ENCODE peak calls at places on chromosome 9, in six cellular contexts. K, E, D, B, Q and J are unnamed samples.

GRCh38 chr9:132840980-132841379 is 37.1 kb downstream of the AK8 start:
- DNase-seq in K (no peak), E (no peak), B (no peak), Q (peak), D (no peak), J (no peak)

GRCh38 chr9:32344551-32345182 is 39.8 kb upstream of the ACO1 start:
- DNase-seq in B (peak), E (no peak), Q (no peak), D (no peak), K (no peak), J (no peak)

GRCh38 chr9:114900937-114901802 is 29.2 kb downstream of the TNFSF8 start:
- DNase-seq in K (no peak), B (peak), Q (no peak), D (no peak), E (no peak), J (no peak)

GRCh38 chr9:2014148-2014547 is 999 bp upstream of the SMARCA2 start:
- DNase-seq in K (peak), B (no peak), Q (no peak), E (no peak), D (no peak), J (no peak)

GRCh38 chr9:15306068-15306756 is 804 bp downstream of the TTC39B start:
- DNase-seq in K (peak), B (peak), Q (peak), E (peak), D (peak), J (peak)

GRCh38 chr9:79020266-79020665 is 551.5 kb upstream of the TLE4 start:
- DNase-seq in E (no peak), B (no peak), Q (no peak), D (no peak), K (no peak), J (no peak)

GRCh38 chr9:136336156-136336860 is 9.0 kb downstream of the GPSM1 start:
- DNase-seq in E (no peak), K (no peak), B (no peak), Q (no peak), D (no peak), J (peak)

GRCh38 chr9:114733814-114734213 is 51.8 kb upstream of the TEX48 start:
- DNase-seq in D (no peak), B (no peak), Q (no peak), E (no peak), K (no peak), J (peak)

GRCh38 chr9:133199648-133200321 is 9.3 kb downstream of the OBP2B start:
- DNase-seq in B (no peak), E (peak), Q (peak), D (no peak), K (no peak), J (no peak)

GRCh38 chr9:26129216-26129615 is 451.0 kb upstream of the TUSC1 start:
- DNase-seq in E (no peak), B (no peak), Q (no peak), K (no peak), D (no peak), J (no peak)

GRCh38 chr9:92637331-92637730 is 32.6 kb downstream of the IPPK start:
- DNase-seq in K (no peak), E (no peak), D (no peak), B (no peak), Q (peak), J (no peak)

DNA sequence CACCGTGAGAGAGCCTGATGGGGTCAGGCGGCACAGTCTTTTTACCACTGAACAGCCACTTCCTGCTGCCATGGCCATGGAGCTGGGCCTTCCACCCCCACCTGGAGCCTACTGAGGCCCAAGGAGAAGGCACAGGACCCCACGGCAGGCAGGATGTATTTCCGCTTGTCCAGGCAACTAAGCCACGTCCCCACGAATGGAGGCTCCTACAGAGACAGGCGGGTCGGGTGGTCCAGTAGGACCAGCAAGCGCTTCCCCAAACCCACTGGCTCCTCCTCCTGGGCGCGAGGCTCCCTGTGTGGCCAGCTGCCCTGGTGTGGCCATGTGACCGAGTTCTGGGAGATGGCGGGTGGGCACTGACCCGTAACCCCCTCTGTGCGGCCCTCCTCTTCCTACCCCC is 66.5 kb downstream of the SECISBP2 start:
- DNase-seq in Q (no peak), E (no peak), D (no peak), K (no peak), B (no peak), J (no peak)
- TF ChIP-seq POLR2A in Q (no peak), E (no peak), D (no peak), K (no peak), B (no peak), J (no peak)

GRCh38 chr9:95876138-95876444 is 600 bp downstream of the ERCC6L2 start:
- DNase-seq in Q (no peak), K (no peak), E (no peak), D (no peak), B (no peak), J (no peak)
- TF ChIP-seq POLR2A in Q (no peak), K (no peak), E (no peak), D (no peak), B (no peak), J (no peak)

DNA sequence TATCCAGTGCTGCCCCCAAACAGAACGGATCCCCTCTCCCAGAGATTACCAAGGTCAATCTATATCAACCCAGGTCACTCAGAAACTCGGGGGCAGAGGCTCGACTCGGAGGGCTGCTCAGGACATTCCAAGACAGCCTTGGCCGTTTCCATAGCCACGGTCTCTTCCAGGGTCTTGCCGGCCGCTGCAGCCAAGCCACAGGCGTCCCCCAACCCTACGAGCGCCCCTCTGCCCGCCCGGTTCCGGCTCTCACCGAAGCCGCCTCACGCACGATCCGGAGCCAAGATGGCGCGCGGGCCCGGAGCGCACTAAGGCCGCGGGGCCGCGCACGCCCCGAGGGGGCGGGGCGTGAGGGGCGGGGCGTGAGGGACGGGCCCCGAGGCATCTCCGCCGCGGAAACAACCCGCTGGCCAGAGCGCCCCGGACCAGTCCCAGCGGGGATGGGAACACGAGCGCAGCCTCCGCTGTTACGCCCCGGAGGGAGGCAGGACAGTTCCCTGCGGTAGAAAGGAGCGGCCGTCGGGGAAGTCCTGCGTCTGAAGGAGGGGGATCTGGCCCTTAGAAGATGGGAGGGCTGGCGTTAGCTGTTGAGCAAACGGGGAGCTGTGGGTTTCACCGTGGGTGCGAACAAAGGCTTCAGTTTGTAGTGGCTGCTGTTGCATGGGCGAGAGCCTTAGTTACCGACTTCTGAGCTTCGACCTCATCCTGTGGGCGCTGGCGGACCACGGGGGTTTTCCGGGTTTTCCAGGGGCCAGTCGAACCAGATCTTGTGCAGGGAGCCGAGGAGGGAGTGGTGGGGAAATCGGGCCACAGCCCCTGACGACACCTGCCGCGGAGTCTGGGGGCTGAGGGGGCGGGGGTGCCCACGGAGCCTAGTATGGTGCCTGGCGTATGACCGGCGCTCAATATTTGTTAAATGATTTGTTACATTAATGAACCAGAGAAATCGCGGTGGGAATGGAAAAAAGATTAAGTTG is at the start of gene RPP25L:
- DNase-seq in D (peak), B (peak), E (peak), K (peak), Q (peak), J (peak)
- TF ChIP-seq POLR2A in D (peak), B (peak), E (peak), K (peak), Q (peak), J (peak)

GRCh38 chr9:13491138-13491492 is 211.6 kb upstream of the MPDZ start:
- DNase-seq in K (no peak), Q (no peak), B (no peak), D (no peak), E (no peak), J (no peak)

GRCh38 chr9:13487936-13488335 is 208.4 kb upstream of the MPDZ start:
- DNase-seq in D (no peak), Q (no peak), K (no peak), E (no peak), B (no peak), J (no peak)

GRCh38 chr9:13487498-13487897 is 208.0 kb upstream of the MPDZ start:
- DNase-seq in E (no peak), Q (no peak), D (no peak), K (no peak), B (no peak), J (no peak)

GRCh38 chr9:13493697-13494096 is 214.2 kb upstream of the MPDZ start:
- DNase-seq in D (no peak), Q (no peak), K (no peak), E (no peak), B (no peak), J (no peak)

DNA sequence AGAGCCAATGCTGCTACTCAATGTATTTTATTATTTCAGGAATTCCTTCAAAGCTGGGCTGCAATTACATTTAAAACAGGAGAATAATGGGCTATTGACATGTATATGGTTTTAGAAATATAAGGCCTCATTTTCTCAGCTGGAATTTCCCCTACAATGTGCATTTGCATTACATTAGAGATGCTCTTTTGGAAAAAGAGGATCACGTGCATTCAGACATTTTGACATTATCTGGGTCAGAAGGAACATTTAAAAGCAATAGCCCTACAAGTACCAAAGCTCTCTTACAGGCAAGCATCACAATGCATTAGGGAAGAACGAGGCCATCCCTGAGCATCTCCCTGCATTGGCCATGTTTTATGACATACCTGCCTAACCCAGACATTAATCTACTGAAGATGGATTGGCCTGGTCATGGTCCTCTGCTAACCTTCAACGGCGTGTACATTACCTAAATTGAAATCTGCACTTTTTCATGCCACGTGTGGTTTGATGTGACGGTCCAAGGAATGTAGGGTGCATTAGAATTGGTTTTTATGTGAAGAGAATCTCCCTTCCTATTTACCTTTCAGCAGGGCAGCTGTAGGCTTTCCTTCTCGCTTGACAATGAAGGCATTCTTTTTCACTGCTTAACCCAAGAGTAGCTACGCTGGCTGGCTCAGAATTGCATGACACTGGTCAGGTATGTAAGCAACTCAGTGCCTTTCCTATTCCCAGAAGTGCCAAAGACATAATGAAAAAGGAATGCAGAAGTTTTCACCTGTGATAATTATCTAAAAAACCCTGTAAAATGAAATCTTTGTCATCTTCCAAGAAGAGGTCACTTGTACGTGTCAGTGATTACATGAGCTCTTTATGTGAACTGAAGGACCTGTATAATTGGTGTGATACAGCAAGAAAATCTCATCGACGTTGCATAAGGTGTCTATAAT is 212.3 kb upstream of the MPDZ start:
- DNase-seq in B (no peak), Q (no peak), D (no peak), E (no peak), K (no peak), J (no peak)
- TF ChIP-seq POLR2A in B (no peak), Q (no peak), D (no peak), E (no peak), K (no peak), J (no peak)

GRCh38 chr9:109422641-109423040 is 75.5 kb downstream of the PTPN3 start:
- DNase-seq in B (no peak), D (no peak), E (no peak), Q (no peak), K (no peak), J (no peak)

GRCh38 chr9:109424618-109425017 is 73.5 kb downstream of the PTPN3 start:
- DNase-seq in K (no peak), D (no peak), Q (no peak), E (no peak), B (no peak), J (no peak)

GRCh38 chr9:109421034-109421700 is 76.9 kb downstream of the PTPN3 start:
- DNase-seq in D (no peak), K (no peak), E (no peak), B (no peak), Q (no peak), J (no peak)

GRCh38 chr9:109426621-109427402 is 71.3 kb downstream of the PTPN3 start:
- DNase-seq in Q (no peak), D (no peak), B (no peak), K (no peak), E (no peak), J (no peak)

DNA sequence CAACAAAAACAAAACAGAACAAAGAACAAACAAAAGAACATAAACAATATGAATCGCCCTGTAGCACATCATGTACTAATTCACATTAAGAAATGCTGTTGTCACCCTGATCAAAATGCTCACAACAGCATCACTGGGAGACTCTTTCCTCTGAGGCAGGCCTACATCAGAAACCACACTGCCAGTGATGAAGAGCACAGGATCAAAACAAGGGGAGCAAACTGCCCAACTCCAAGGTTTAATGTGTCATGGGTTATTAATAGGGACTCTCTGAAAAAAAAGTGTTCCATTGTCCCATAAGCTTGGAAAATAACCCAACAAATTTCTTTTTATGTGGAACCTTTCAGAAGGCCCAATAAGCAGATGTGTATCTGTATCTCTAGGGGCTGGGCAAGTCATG is 74.2 kb downstream of the PTPN3 start:
- DNase-seq in K (peak), D (no peak), B (no peak), E (no peak), Q (no peak), J (no peak)
- TF ChIP-seq POLR2A in K (no peak), D (no peak), B (no peak), E (no peak), Q (no peak), J (no peak)

GRCh38 chr9:135009711-135010362 is 77.6 kb upstream of the OLFM1 start:
- DNase-seq in D (no peak), K (no peak), Q (no peak), E (no peak), B (no peak), J (no peak)
- TF ChIP-seq POLR2A in D (no peak), K (no peak), Q (no peak), E (no peak), B (no peak), J (peak)

DNA sequence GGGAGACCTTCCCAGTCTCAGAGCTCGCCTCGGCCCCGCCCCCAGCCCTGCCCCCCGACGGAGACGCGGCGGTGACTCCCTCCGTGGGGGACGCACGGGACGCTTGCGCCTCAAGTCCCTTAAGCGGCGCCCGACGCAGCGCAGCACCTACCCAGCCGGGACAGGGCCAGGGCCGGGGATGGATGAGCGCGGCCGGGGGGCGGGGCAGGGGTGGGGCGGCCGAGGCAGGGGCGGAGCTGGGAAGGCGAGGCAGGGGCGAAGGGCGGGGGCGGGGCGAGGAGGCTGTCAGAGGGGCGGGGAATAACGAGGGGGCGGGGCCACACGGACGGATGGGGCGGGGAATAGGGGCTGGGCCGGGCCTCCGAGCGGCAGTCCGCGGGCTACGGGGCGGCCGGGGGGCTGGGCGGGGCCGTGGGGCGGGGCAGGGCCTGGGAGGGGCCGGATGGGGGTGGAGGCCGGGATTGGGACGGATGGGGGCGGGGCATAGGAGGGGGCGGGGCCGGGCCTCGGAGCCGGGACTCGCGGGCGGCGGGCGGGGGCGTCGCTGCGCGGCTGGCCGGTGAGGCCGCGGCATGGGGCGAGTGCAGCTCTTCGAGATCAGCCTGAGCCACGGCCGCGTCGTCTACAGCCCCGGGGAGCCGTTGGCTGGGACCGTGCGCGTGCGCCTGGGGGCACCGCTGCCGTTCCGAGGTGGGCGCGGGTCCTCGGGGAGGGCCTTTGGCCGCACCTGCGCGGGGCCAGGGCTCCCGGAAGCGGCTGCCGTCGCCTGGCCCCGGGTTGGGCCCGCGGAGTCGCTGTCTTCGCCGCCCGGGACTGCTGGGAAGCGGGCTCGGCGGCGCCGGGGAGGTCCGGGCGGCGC is at the start of gene ARRDC1:
- DNase-seq in B (peak), E (peak), Q (peak), D (peak), K (peak), J (peak)
- TF ChIP-seq POLR2A in B (no peak), E (peak), Q (peak), D (peak), K (peak), J (peak)